ENCODE peak calls at places on chromosomes 3 and 15, in nine cellular contexts. One of them, this sample, is unnamed.

GRCh38 chr15:73021139-73021621 is 31.1 kb upstream of the NEO1 start:
- DNase-seq in transverse colon: no peak
- DNase-seq in endothelial cell of umbilical vein: no peak
- DNase-seq in SK-N-SH: no peak
- DNase-seq in HCT116: no peak
- DNase-seq in stomach: no peak
- DNase-seq in sigmoid colon: no peak
- DNase-seq in breast epithelium: no peak
- DNase-seq in K562: no peak
- DNase-seq in this sample: no peak

GRCh38 chr15:43518073-43518761 is 809 bp downstream of the MAP1A start:
- DNase-seq in transverse colon: no peak
- DNase-seq in endothelial cell of umbilical vein: peak
- DNase-seq in SK-N-SH: peak
- DNase-seq in HCT116: no peak
- DNase-seq in stomach: no peak
- DNase-seq in sigmoid colon: no peak
- DNase-seq in breast epithelium: no peak
- DNase-seq in K562: peak
- DNase-seq in this sample: no peak

GRCh38 chr3:195081242-195081963 is 189.6 kb downstream of the XXYLT1 start:
- DNase-seq in transverse colon: no peak
- DNase-seq in endothelial cell of umbilical vein: peak
- DNase-seq in SK-N-SH: no peak
- DNase-seq in HCT116: no peak
- DNase-seq in stomach: peak
- DNase-seq in sigmoid colon: no peak
- DNase-seq in breast epithelium: no peak
- DNase-seq in K562: no peak
- DNase-seq in this sample: no peak

GRCh38 chr3:53236112-53236841 is 19.5 kb downstream of the TKT start:
- DNase-seq in transverse colon: peak
- DNase-seq in endothelial cell of umbilical vein: peak
- DNase-seq in SK-N-SH: no peak
- DNase-seq in HCT116: peak
- DNase-seq in stomach: peak
- DNase-seq in sigmoid colon: peak
- DNase-seq in breast epithelium: no peak
- DNase-seq in K562: peak
- DNase-seq in this sample: no peak

GRCh38 chr3:134933997-134934396 is 138.9 kb downstream of the EPHB1 start:
- DNase-seq in transverse colon: no peak
- DNase-seq in endothelial cell of umbilical vein: no peak
- DNase-seq in SK-N-SH: no peak
- DNase-seq in HCT116: no peak
- DNase-seq in stomach: no peak
- DNase-seq in sigmoid colon: peak
- DNase-seq in breast epithelium: no peak
- DNase-seq in K562: no peak
- DNase-seq in this sample: no peak

GRCh38 chr3:165875644-165876043 is 38.4 kb upstream of the BCHE start:
- DNase-seq in transverse colon: no peak
- DNase-seq in endothelial cell of umbilical vein: no peak
- DNase-seq in SK-N-SH: no peak
- DNase-seq in HCT116: no peak
- DNase-seq in stomach: no peak
- DNase-seq in sigmoid colon: no peak
- DNase-seq in breast epithelium: no peak
- DNase-seq in K562: no peak
- DNase-seq in this sample: no peak

GRCh38 chr3:52428151-52429005 is 16.5 kb downstream of the SEMA3G start:
- DNase-seq in transverse colon: peak
- DNase-seq in endothelial cell of umbilical vein: peak
- DNase-seq in SK-N-SH: peak
- DNase-seq in HCT116: peak
- DNase-seq in stomach: peak
- DNase-seq in sigmoid colon: peak
- DNase-seq in breast epithelium: peak
- DNase-seq in K562: no peak
- DNase-seq in this sample: no peak

GRCh38 chr3:71859128-71859519 is 74.2 kb upstream of the PROK2 start:
- DNase-seq in transverse colon: no peak
- DNase-seq in endothelial cell of umbilical vein: peak
- DNase-seq in SK-N-SH: peak
- DNase-seq in HCT116: peak
- DNase-seq in stomach: no peak
- DNase-seq in sigmoid colon: no peak
- DNase-seq in breast epithelium: no peak
- DNase-seq in K562: no peak
- DNase-seq in this sample: peak

GRCh38 chr15:35043380-35044095 is 41.6 kb downstream of the NANOGP8 start:
- DNase-seq in transverse colon: no peak
- DNase-seq in endothelial cell of umbilical vein: no peak
- DNase-seq in SK-N-SH: no peak
- DNase-seq in HCT116: no peak
- DNase-seq in stomach: no peak
- DNase-seq in sigmoid colon: no peak
- DNase-seq in breast epithelium: no peak
- DNase-seq in K562: no peak
- DNase-seq in this sample: no peak

GRCh38 chr3:125356140-125357026 is 18.7 kb downstream of the ZNF148 start:
- DNase-seq in transverse colon: no peak
- DNase-seq in endothelial cell of umbilical vein: no peak
- DNase-seq in SK-N-SH: no peak
- DNase-seq in HCT116: no peak
- DNase-seq in stomach: no peak
- DNase-seq in sigmoid colon: no peak
- DNase-seq in breast epithelium: no peak
- DNase-seq in K562: no peak
- DNase-seq in this sample: no peak

GRCh38 chr3:117281371-117281770 is 571.8 kb downstream of the TUSC7 start:
- DNase-seq in transverse colon: no peak
- DNase-seq in endothelial cell of umbilical vein: no peak
- DNase-seq in SK-N-SH: no peak
- DNase-seq in HCT116: no peak
- DNase-seq in stomach: no peak
- DNase-seq in sigmoid colon: no peak
- DNase-seq in breast epithelium: no peak
- DNase-seq in K562: no peak
- DNase-seq in this sample: no peak

DNA sequence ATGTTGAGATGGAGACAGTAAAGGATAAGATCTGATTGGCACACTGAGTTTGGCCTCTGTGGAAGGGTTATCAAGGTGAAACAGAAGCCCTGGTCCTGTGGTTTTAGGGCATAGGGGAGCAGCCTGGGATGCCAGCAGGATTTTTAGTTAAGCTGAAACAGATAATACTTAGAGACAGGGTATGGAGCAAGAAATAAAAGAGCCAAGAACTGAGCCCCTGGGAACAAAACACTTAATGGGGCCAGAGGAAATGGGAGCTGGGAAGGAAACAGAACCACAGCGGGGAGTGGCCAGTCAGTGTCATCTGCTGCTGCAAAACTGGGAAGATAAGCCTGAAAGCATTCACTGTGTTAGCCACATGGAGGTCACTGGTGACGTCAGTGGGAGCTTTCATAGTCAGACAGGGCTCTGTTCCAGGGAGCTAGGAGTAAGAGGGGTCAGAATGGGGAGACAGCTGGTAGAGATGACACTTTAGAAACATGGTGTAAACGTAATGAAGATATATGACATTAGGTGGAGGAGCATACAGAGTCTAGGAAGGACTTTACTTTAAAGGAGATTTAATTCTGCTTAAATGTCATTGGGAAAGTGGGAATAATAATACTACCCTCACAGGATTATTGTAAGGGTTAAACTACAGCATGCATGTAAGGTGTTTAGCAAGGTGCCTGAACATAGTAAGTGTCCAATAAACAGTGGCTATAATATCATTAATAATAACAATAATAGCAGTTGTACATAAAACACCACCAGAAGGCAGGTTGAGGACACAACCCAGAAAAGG is 172.7 kb upstream of the CTNNB1 start:
- DNase-seq in transverse colon: peak
- DNase-seq in endothelial cell of umbilical vein: peak
- DNase-seq in SK-N-SH: peak
- DNase-seq in HCT116: no peak
- DNase-seq in stomach: no peak
- DNase-seq in sigmoid colon: peak
- DNase-seq in breast epithelium: no peak
- DNase-seq in K562: peak
- DNase-seq in this sample: no peak
- H3K27ac ChIP-seq in transverse colon: no peak
- H3K27ac ChIP-seq in endothelial cell of umbilical vein: no peak
- H3K27ac ChIP-seq in SK-N-SH: no peak
- H3K27ac ChIP-seq in HCT116: no peak
- H3K27ac ChIP-seq in stomach: no peak
- H3K27ac ChIP-seq in sigmoid colon: no peak
- H3K27ac ChIP-seq in breast epithelium: no peak
- H3K27ac ChIP-seq in K562: no peak
- H3K27ac ChIP-seq in this sample: no peak

GRCh38 chr3:196966526-196967401 is 1.9 kb downstream of the PIGZ start:
- DNase-seq in transverse colon: no peak
- DNase-seq in endothelial cell of umbilical vein: no peak
- DNase-seq in SK-N-SH: no peak
- DNase-seq in HCT116: no peak
- DNase-seq in stomach: no peak
- DNase-seq in sigmoid colon: no peak
- DNase-seq in breast epithelium: no peak
- DNase-seq in K562: no peak
- DNase-seq in this sample: no peak

GRCh38 chr3:196962930-196963259 is 5.7 kb downstream of the PIGZ start:
- DNase-seq in transverse colon: no peak
- DNase-seq in endothelial cell of umbilical vein: no peak
- DNase-seq in SK-N-SH: no peak
- DNase-seq in HCT116: no peak
- DNase-seq in stomach: no peak
- DNase-seq in sigmoid colon: no peak
- DNase-seq in breast epithelium: no peak
- DNase-seq in K562: no peak
- DNase-seq in this sample: no peak

GRCh38 chr3:196963309-196963953 is 5.2 kb downstream of the PIGZ start:
- DNase-seq in transverse colon: no peak
- DNase-seq in endothelial cell of umbilical vein: no peak
- DNase-seq in SK-N-SH: no peak
- DNase-seq in HCT116: no peak
- DNase-seq in stomach: no peak
- DNase-seq in sigmoid colon: no peak
- DNase-seq in breast epithelium: no peak
- DNase-seq in K562: no peak
- DNase-seq in this sample: no peak

GRCh38 chr3:196965804-196966173 is 2.8 kb downstream of the PIGZ start:
- DNase-seq in transverse colon: no peak
- DNase-seq in endothelial cell of umbilical vein: no peak
- DNase-seq in SK-N-SH: no peak
- DNase-seq in HCT116: no peak
- DNase-seq in stomach: no peak
- DNase-seq in sigmoid colon: no peak
- DNase-seq in breast epithelium: no peak
- DNase-seq in K562: no peak
- DNase-seq in this sample: no peak

DNA sequence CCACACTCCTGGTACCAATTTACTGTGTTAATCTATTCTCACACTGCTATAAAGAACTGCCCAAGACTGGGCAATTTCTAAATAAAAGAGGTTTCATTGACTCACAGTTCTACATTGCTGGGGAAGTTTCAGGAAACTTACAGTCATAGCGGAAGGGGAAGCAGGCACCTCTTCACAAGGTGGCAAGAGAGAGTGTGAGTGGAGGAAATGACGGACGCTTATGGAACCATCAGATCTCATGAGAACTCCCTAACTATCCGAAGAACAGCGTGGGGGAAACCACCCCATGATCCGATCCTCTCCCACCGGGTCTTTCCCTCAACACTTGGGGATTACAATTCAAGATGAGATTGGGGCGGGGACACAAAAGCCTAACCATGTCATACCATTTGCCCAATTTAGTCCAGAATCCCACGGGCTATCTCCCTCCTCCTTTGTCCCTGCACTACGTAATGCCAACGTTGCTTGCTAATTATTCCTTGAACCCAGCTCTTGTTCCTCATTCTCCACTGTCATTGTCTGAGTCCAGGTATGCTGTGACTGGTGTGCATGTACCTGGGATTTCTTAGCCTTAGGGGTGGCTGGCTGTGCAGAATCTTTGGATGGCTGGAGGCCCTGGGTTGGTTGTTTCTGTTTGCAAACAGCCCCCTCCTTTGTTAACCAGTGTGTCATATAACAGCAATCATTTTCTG is 3.4 kb downstream of the PIGZ start:
- DNase-seq in transverse colon: no peak
- DNase-seq in endothelial cell of umbilical vein: no peak
- DNase-seq in SK-N-SH: no peak
- DNase-seq in HCT116: no peak
- DNase-seq in stomach: no peak
- DNase-seq in sigmoid colon: peak
- DNase-seq in breast epithelium: no peak
- DNase-seq in K562: no peak
- DNase-seq in this sample: no peak
- TF ChIP-seq POLR2AphosphoS5 in transverse colon: no peak
- TF ChIP-seq POLR2AphosphoS5 in endothelial cell of umbilical vein: no peak
- TF ChIP-seq POLR2AphosphoS5 in SK-N-SH: no peak
- TF ChIP-seq POLR2AphosphoS5 in HCT116: no peak
- TF ChIP-seq POLR2AphosphoS5 in stomach: no peak
- TF ChIP-seq POLR2AphosphoS5 in sigmoid colon: no peak
- TF ChIP-seq POLR2AphosphoS5 in breast epithelium: no peak
- TF ChIP-seq POLR2AphosphoS5 in K562: no peak
- TF ChIP-seq POLR2AphosphoS5 in this sample: no peak

DNA sequence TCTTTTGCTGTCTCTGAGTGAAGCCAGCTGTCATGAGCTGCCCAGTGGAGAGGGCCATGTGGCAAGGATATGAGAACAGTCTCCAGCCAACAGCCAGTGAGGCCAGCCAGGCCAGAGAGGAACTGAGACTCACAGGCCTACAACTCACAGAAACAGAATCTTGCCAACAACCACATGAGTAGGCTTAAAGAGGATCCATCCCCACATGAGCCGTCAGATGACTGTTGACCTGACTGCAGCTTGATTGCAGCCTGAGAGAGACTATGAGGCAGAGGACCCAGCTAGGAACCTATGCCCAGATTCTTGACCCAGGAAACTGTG is 133.5 kb downstream of the SMAD6 start:
- DNase-seq in transverse colon: no peak
- DNase-seq in endothelial cell of umbilical vein: no peak
- DNase-seq in SK-N-SH: no peak
- DNase-seq in HCT116: no peak
- DNase-seq in stomach: no peak
- DNase-seq in sigmoid colon: no peak
- DNase-seq in breast epithelium: no peak
- DNase-seq in K562: no peak
- DNase-seq in this sample: no peak
- H3K4me3 ChIP-seq in transverse colon: no peak
- H3K4me3 ChIP-seq in endothelial cell of umbilical vein: no peak
- H3K4me3 ChIP-seq in SK-N-SH: no peak
- H3K4me3 ChIP-seq in HCT116: no peak
- H3K4me3 ChIP-seq in stomach: no peak
- H3K4me3 ChIP-seq in sigmoid colon: no peak
- H3K4me3 ChIP-seq in breast epithelium: no peak
- H3K4me3 ChIP-seq in K562: no peak
- H3K4me3 ChIP-seq in this sample: no peak

DNA sequence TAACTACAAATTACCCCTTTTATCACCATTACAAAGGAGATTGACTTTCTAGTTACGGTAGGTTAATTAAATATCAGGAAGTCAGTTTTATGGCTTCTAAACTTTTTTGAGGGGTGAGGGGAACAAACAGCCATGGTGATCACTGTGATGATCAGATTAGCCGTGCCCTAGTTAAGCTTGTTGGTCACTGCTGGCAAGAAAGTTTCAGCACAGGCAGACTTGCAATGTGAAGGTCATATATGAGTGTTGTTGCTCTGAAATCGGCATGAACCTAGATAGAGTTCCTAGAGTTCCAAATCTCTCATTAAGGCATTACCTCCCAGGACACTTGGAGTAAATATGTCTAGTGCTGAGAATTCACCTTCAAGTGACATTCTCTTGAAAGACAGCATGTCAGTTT is 156.6 kb downstream of the GHSR start:
- DNase-seq in transverse colon: no peak
- DNase-seq in endothelial cell of umbilical vein: no peak
- DNase-seq in SK-N-SH: no peak
- DNase-seq in HCT116: no peak
- DNase-seq in stomach: no peak
- DNase-seq in sigmoid colon: no peak
- DNase-seq in breast epithelium: no peak
- DNase-seq in K562: no peak
- DNase-seq in this sample: no peak
- H3K27ac ChIP-seq in transverse colon: no peak
- H3K27ac ChIP-seq in endothelial cell of umbilical vein: no peak
- H3K27ac ChIP-seq in SK-N-SH: no peak
- H3K27ac ChIP-seq in HCT116: no peak
- H3K27ac ChIP-seq in stomach: no peak
- H3K27ac ChIP-seq in sigmoid colon: no peak
- H3K27ac ChIP-seq in breast epithelium: no peak
- H3K27ac ChIP-seq in K562: no peak
- H3K27ac ChIP-seq in this sample: no peak